ENCODE peak calls at places on chromosomes 5 and 9, in five cellular contexts. One of them, this sample, is unnamed.

GRCh38 chr9:92592946-92593860 is 57.4 kb upstream of the ECM2 start:
- DNase-seq in germinal center: no peak
- DNase-seq in NCI-H2029 treated with DMSO at 0.1 percent for 48 hours: no peak
- DNase-seq in A549: no peak
- DNase-seq in GM04504: no peak
- DNase-seq in this sample: no peak

GRCh38 chr9:129309041-129309430 is 131.0 kb upstream of the IER5L start:
- DNase-seq in germinal center: no peak
- DNase-seq in NCI-H2029 treated with DMSO at 0.1 percent for 48 hours: no peak
- DNase-seq in A549: no peak
- DNase-seq in GM04504: no peak
- DNase-seq in this sample: no peak

GRCh38 chr5:141672856-141673813 is 8.9 kb downstream of the ARAP3 start:
- DNase-seq in germinal center: no peak
- DNase-seq in NCI-H2029 treated with DMSO at 0.1 percent for 48 hours: no peak
- DNase-seq in A549: no peak
- DNase-seq in GM04504: no peak
- DNase-seq in this sample: no peak

GRCh38 chr5:126819253-126819652 is 42.3 kb downstream of the LMNB1 start:
- DNase-seq in germinal center: no peak
- DNase-seq in NCI-H2029 treated with DMSO at 0.1 percent for 48 hours: no peak
- DNase-seq in A549: no peak
- DNase-seq in GM04504: no peak
- DNase-seq in this sample: no peak

GRCh38 chr5:5009240-5009639 is 130.9 kb upstream of the ADAMTS16 start:
- DNase-seq in germinal center: no peak
- DNase-seq in NCI-H2029 treated with DMSO at 0.1 percent for 48 hours: no peak
- DNase-seq in A549: no peak
- DNase-seq in GM04504: no peak
- DNase-seq in this sample: no peak

GRCh38 chr5:21199087-21199486 is 1211.1 kb upstream of the CDH18 start:
- DNase-seq in germinal center: no peak
- DNase-seq in NCI-H2029 treated with DMSO at 0.1 percent for 48 hours: peak
- DNase-seq in A549: no peak
- DNase-seq in GM04504: no peak
- DNase-seq in this sample: no peak

GRCh38 chr5:147509041-147509709 is 693 bp downstream of the DPYSL3 start:
- DNase-seq in germinal center: no peak
- DNase-seq in NCI-H2029 treated with DMSO at 0.1 percent for 48 hours: no peak
- DNase-seq in A549: no peak
- DNase-seq in GM04504: no peak
- DNase-seq in this sample: no peak

GRCh38 chr5:132456553-132457361 is 33.8 kb downstream of the IRF1 start:
- DNase-seq in germinal center: peak
- DNase-seq in NCI-H2029 treated with DMSO at 0.1 percent for 48 hours: peak
- DNase-seq in A549: no peak
- DNase-seq in GM04504: no peak
- DNase-seq in this sample: no peak

GRCh38 chr9:87749335-87750035 is 23.6 kb downstream of the CTSL start:
- DNase-seq in germinal center: no peak
- DNase-seq in NCI-H2029 treated with DMSO at 0.1 percent for 48 hours: no peak
- DNase-seq in A549: no peak
- DNase-seq in GM04504: no peak
- DNase-seq in this sample: no peak